ENCODE peak calls at places on chromosome 20, in five cellular contexts. G is omental fat pad; K is HEK293T; H is CD8-positive, alpha-beta memory T cell; T is NCI-H1417. M is an unnamed sample.

GRCh38 chr20:7520361-7520760 is 419.9 kb downstream of the HAO1 start:
- DNase-seq in G (no peak), K (no peak), T (no peak), H (no peak), M (no peak)

GRCh38 chr20:22805219-22805618 is 220.8 kb upstream of the FOXA2 start:
- DNase-seq in K (no peak), G (no peak), T (no peak), H (no peak), M (no peak)

GRCh38 chr20:62208805-62209755 is 11.0 kb downstream of the HRH3 start:
- DNase-seq in H (no peak), G (no peak), K (peak), T (no peak), M (no peak)

GRCh38 chr20:13349240-13349604 is 128.1 kb downstream of the ISM1 start:
- DNase-seq in T (no peak), K (no peak), G (no peak), H (no peak), M (no peak)

GRCh38 chr20:17576215-17576614 is 6.3 kb downstream of the DSTN start:
- DNase-seq in T (no peak), G (no peak), H (no peak), K (no peak), M (no peak)

GRCh38 chr20:675453-676314 is at the start of gene SCRT2:
- DNase-seq in T (peak), G (peak), K (peak), H (peak), M (peak)

GRCh38 chr20:56716806-56717205 is 87.7 kb downstream of the TFAP2C start:
- DNase-seq in G (no peak), H (no peak), K (no peak), T (no peak), M (no peak)

GRCh38 chr20:47999166-47999565 is 213.9 kb upstream of the SULF2 start:
- DNase-seq in G (no peak), H (no peak), K (no peak), T (no peak), M (no peak)

GRCh38 chr20:32527447-32528055 is 57.6 kb downstream of the NOL4L start:
- DNase-seq in K (no peak), G (no peak), T (peak), H (no peak), M (no peak)

GRCh38 chr20:63911171-63911570 is 16.2 kb downstream of the DNAJC5 start:
- DNase-seq in K (no peak), T (no peak), G (no peak), H (no peak), M (no peak)

GRCh38 chr20:59958123-59958522 is at the start of gene CDH26:
- DNase-seq in H (no peak), K (no peak), G (no peak), T (no peak), M (no peak)

GRCh38 chr20:58938541-58938940 is 42.5 kb upstream of the NELFCD start:
- DNase-seq in G (no peak), H (no peak), T (no peak), K (no peak), M (no peak)

GRCh38 chr20:44683263-44684046 is 31.7 kb upstream of the CCN5 start:
- DNase-seq in G (no peak), K (peak), T (peak), H (peak), M (peak)

GRCh38 chr20:32516985-32517873 is 67.9 kb downstream of the NOL4L start:
- DNase-seq in K (no peak), T (no peak), H (no peak), G (no peak), M (no peak)

GRCh38 chr20:35257175-35257909 is 20.6 kb downstream of the MMP24OS start:
- DNase-seq in T (no peak), H (no peak), G (no peak), K (no peak), M (no peak)

GRCh38 chr20:42043921-42044320 is 425.7 kb upstream of the CHD6 start:
- DNase-seq in H (no peak), T (no peak), K (no peak), G (no peak), M (no peak)

GRCh38 chr20:46850416-46850815 is 44.2 kb upstream of the EYA2 start:
- DNase-seq in T (no peak), G (no peak), H (no peak), K (no peak), M (no peak)

GRCh38 chr20:22389836-22390542 is 194.4 kb downstream of the FOXA2 start:
- DNase-seq in K (no peak), T (peak), H (no peak), G (no peak), M (no peak)

GRCh38 chr20:50731930-50732690 is 730 bp downstream of the PARD6B start:
- DNase-seq in G (no peak), H (no peak), K (no peak), T (peak), M (peak)

GRCh38 chr20:17611540-17612286 is 41.8 kb downstream of the DSTN start:
- DNase-seq in H (no peak), G (no peak), K (no peak), T (no peak), M (no peak)

GRCh38 chr20:45782890-45783289 is 8.8 kb downstream of the WFDC3 start:
- DNase-seq in K (no peak), H (no peak), G (no peak), T (no peak), M (no peak)

GRCh38 chr20:35978041-35978513 is 9.7 kb downstream of the CNBD2 start:
- DNase-seq in T (no peak), H (no peak), G (no peak), K (no peak), M (no peak)

GRCh38 chr20:46226602-46227001 is 81.7 kb downstream of the CDH22 start:
- DNase-seq in G (no peak), H (no peak), K (no peak), T (no peak), M (no peak)

GRCh38 chr20:63042448-63043071 is 35.8 kb upstream of the BHLHE23 start:
- DNase-seq in T (no peak), H (no peak), K (no peak), G (no peak), M (no peak)

GRCh38 chr20:44345147-44345546 is 8.3 kb downstream of the R3HDML start:
- DNase-seq in G (no peak), T (no peak), K (no peak), H (no peak), M (no peak)

GRCh38 chr20:3037654-3038053 is 5.8 kb upstream of the GNRH2 start:
- DNase-seq in T (no peak), H (no peak), G (no peak), K (no peak), M (no peak)

M was measured in neuronal stem cell.